ENCODE peak calls at places on chromosome 15, in nine cellular contexts. One of them, this sample, is unnamed.

GRCh38 chr15:55977225-55977624 is 16.2 kb downstream of the NEDD4 start:
- DNase-seq in AG09309: no peak
- DNase-seq in neural crest cell: no peak
- DNase-seq in GM12865: no peak
- DNase-seq in OCI-LY7: no peak
- DNase-seq in AG04450: no peak
- DNase-seq in RWPE1: no peak
- DNase-seq in fibroblast of lung: no peak
- DNase-seq in type B pancreatic cell: no peak
- DNase-seq in this sample: no peak

GRCh38 chr15:92846716-92847115 is 53.4 kb upstream of the CHD2 start:
- DNase-seq in OCI-LY7: no peak
- DNase-seq in type B pancreatic cell: no peak
- DNase-seq in AG04450: peak
- DNase-seq in neural crest cell: no peak
- DNase-seq in AG09309: no peak
- DNase-seq in GM12865: no peak
- DNase-seq in RWPE1: no peak
- DNase-seq in fibroblast of lung: peak
- DNase-seq in this sample: no peak

GRCh38 chr15:68830141-68830540 is 9.4 kb upstream of the ANP32A start:
- DNase-seq in fibroblast of lung: no peak
- DNase-seq in OCI-LY7: no peak
- DNase-seq in GM12865: peak
- DNase-seq in neural crest cell: no peak
- DNase-seq in type B pancreatic cell: no peak
- DNase-seq in AG09309: no peak
- DNase-seq in AG04450: no peak
- DNase-seq in RWPE1: no peak
- DNase-seq in this sample: no peak

GRCh38 chr15:84780492-84780891 is 32.1 kb downstream of the ZNF592 start:
- DNase-seq in neural crest cell: no peak
- DNase-seq in type B pancreatic cell: no peak
- DNase-seq in AG09309: no peak
- DNase-seq in fibroblast of lung: no peak
- DNase-seq in RWPE1: no peak
- DNase-seq in AG04450: no peak
- DNase-seq in GM12865: no peak
- DNase-seq in OCI-LY7: no peak
- DNase-seq in this sample: no peak

GRCh38 chr15:94494732-94495131 is 263.4 kb downstream of the MCTP2 start:
- DNase-seq in type B pancreatic cell: no peak
- DNase-seq in GM12865: no peak
- DNase-seq in OCI-LY7: no peak
- DNase-seq in RWPE1: peak
- DNase-seq in neural crest cell: no peak
- DNase-seq in AG09309: no peak
- DNase-seq in AG04450: no peak
- DNase-seq in fibroblast of lung: no peak
- DNase-seq in this sample: no peak

GRCh38 chr15:83039206-83039605 is 27.8 kb upstream of the C15orf40 start:
- DNase-seq in GM12865: no peak
- DNase-seq in neural crest cell: no peak
- DNase-seq in RWPE1: no peak
- DNase-seq in OCI-LY7: no peak
- DNase-seq in fibroblast of lung: no peak
- DNase-seq in AG09309: no peak
- DNase-seq in type B pancreatic cell: no peak
- DNase-seq in AG04450: no peak
- DNase-seq in this sample: no peak

GRCh38 chr15:94412979-94413741 is 181.8 kb downstream of the MCTP2 start:
- DNase-seq in type B pancreatic cell: no peak
- DNase-seq in fibroblast of lung: peak
- DNase-seq in GM12865: peak
- DNase-seq in neural crest cell: no peak
- DNase-seq in AG04450: no peak
- DNase-seq in OCI-LY7: peak
- DNase-seq in RWPE1: peak
- DNase-seq in AG09309: no peak
- DNase-seq in this sample: no peak

GRCh38 chr15:97235285-97235985 is 725.1 kb upstream of the ARRDC4 start:
- DNase-seq in AG04450: no peak
- DNase-seq in AG09309: no peak
- DNase-seq in type B pancreatic cell: no peak
- DNase-seq in fibroblast of lung: peak
- DNase-seq in GM12865: peak
- DNase-seq in OCI-LY7: peak
- DNase-seq in neural crest cell: peak
- DNase-seq in RWPE1: peak
- DNase-seq in this sample: peak

GRCh38 chr15:69758810-69759410 is 306.3 kb downstream of the RPLP1 start:
- DNase-seq in neural crest cell: no peak
- DNase-seq in OCI-LY7: peak
- DNase-seq in fibroblast of lung: peak
- DNase-seq in AG04450: no peak
- DNase-seq in type B pancreatic cell: no peak
- DNase-seq in GM12865: peak
- DNase-seq in RWPE1: no peak
- DNase-seq in AG09309: no peak
- DNase-seq in this sample: no peak

GRCh38 chr15:75843618-75844610 is 667 bp downstream of the UBE2Q2 start:
- DNase-seq in GM12865: peak
- DNase-seq in AG04450: no peak
- DNase-seq in OCI-LY7: peak
- DNase-seq in type B pancreatic cell: peak
- DNase-seq in AG09309: no peak
- DNase-seq in fibroblast of lung: peak
- DNase-seq in neural crest cell: peak
- DNase-seq in RWPE1: peak
- DNase-seq in this sample: peak

GRCh38 chr15:72790302-72790955 is 6.9 kb upstream of the ADPGK start:
- DNase-seq in type B pancreatic cell: no peak
- DNase-seq in AG09309: no peak
- DNase-seq in AG04450: no peak
- DNase-seq in fibroblast of lung: peak
- DNase-seq in neural crest cell: no peak
- DNase-seq in RWPE1: no peak
- DNase-seq in OCI-LY7: no peak
- DNase-seq in GM12865: no peak
- DNase-seq in this sample: no peak

GRCh38 chr15:40323953-40324937 is 753 bp downstream of the INAFM2 start:
- DNase-seq in RWPE1: peak
- DNase-seq in neural crest cell: no peak
- DNase-seq in OCI-LY7: no peak
- DNase-seq in fibroblast of lung: no peak
- DNase-seq in type B pancreatic cell: peak
- DNase-seq in GM12865: peak
- DNase-seq in AG04450: no peak
- DNase-seq in AG09309: no peak
- DNase-seq in this sample: no peak

GRCh38 chr15:84819791-84820190 is 2.6 kb downstream of the ALPK3 start:
- DNase-seq in fibroblast of lung: no peak
- DNase-seq in RWPE1: no peak
- DNase-seq in OCI-LY7: no peak
- DNase-seq in GM12865: no peak
- DNase-seq in neural crest cell: no peak
- DNase-seq in AG04450: no peak
- DNase-seq in type B pancreatic cell: no peak
- DNase-seq in AG09309: no peak
- DNase-seq in this sample: no peak

GRCh38 chr15:60649845-60650548 is 171.1 kb upstream of the ICE2 start:
- DNase-seq in OCI-LY7: no peak
- DNase-seq in AG04450: no peak
- DNase-seq in type B pancreatic cell: no peak
- DNase-seq in neural crest cell: no peak
- DNase-seq in fibroblast of lung: no peak
- DNase-seq in AG09309: no peak
- DNase-seq in RWPE1: no peak
- DNase-seq in GM12865: peak
- DNase-seq in this sample: no peak

GRCh38 chr15:92930776-92931175 is 30.7 kb downstream of the CHD2 start:
- DNase-seq in neural crest cell: no peak
- DNase-seq in type B pancreatic cell: no peak
- DNase-seq in AG09309: peak
- DNase-seq in OCI-LY7: no peak
- DNase-seq in RWPE1: no peak
- DNase-seq in GM12865: no peak
- DNase-seq in fibroblast of lung: peak
- DNase-seq in AG04450: peak
- DNase-seq in this sample: no peak

GRCh38 chr15:86915811-86916331 is 836.2 kb downstream of the AGBL1 start:
- DNase-seq in type B pancreatic cell: no peak
- DNase-seq in fibroblast of lung: peak
- DNase-seq in GM12865: peak
- DNase-seq in AG04450: peak
- DNase-seq in OCI-LY7: peak
- DNase-seq in AG09309: peak
- DNase-seq in neural crest cell: peak
- DNase-seq in RWPE1: peak
- DNase-seq in this sample: no peak

GRCh38 chr15:26082069-26082832 is 219.1 kb upstream of the ATP10A start:
- DNase-seq in AG04450: peak
- DNase-seq in type B pancreatic cell: peak
- DNase-seq in AG09309: peak
- DNase-seq in GM12865: peak
- DNase-seq in neural crest cell: peak
- DNase-seq in OCI-LY7: peak
- DNase-seq in fibroblast of lung: peak
- DNase-seq in RWPE1: peak
- DNase-seq in this sample: peak
- TF ChIP-seq CTCF in AG04450: peak
- TF ChIP-seq CTCF in type B pancreatic cell: peak
- TF ChIP-seq CTCF in AG09309: no peak
- TF ChIP-seq CTCF in GM12865: no peak
- TF ChIP-seq CTCF in neural crest cell: no peak
- TF ChIP-seq CTCF in OCI-LY7: no peak
- TF ChIP-seq CTCF in fibroblast of lung: no peak
- TF ChIP-seq CTCF in RWPE1: no peak
- TF ChIP-seq CTCF in this sample: no peak

GRCh38 chr15:25901841-25902610 is 38.9 kb upstream of the ATP10A start:
- DNase-seq in GM12865: no peak
- DNase-seq in neural crest cell: no peak
- DNase-seq in OCI-LY7: no peak
- DNase-seq in fibroblast of lung: no peak
- DNase-seq in AG09309: no peak
- DNase-seq in AG04450: no peak
- DNase-seq in type B pancreatic cell: no peak
- DNase-seq in RWPE1: no peak
- DNase-seq in this sample: no peak
- TF ChIP-seq CTCF in GM12865: no peak
- TF ChIP-seq CTCF in neural crest cell: no peak
- TF ChIP-seq CTCF in OCI-LY7: no peak
- TF ChIP-seq CTCF in fibroblast of lung: no peak
- TF ChIP-seq CTCF in AG09309: no peak
- TF ChIP-seq CTCF in AG04450: no peak
- TF ChIP-seq CTCF in type B pancreatic cell: no peak
- TF ChIP-seq CTCF in RWPE1: no peak
- TF ChIP-seq CTCF in this sample: no peak

GRCh38 chr15:63037996-63038720 is 4.4 kb upstream of the TPM1 start:
- DNase-seq in GM12865: no peak
- DNase-seq in RWPE1: peak
- DNase-seq in AG04450: no peak
- DNase-seq in type B pancreatic cell: no peak
- DNase-seq in fibroblast of lung: no peak
- DNase-seq in neural crest cell: no peak
- DNase-seq in OCI-LY7: no peak
- DNase-seq in AG09309: no peak
- DNase-seq in this sample: no peak

GRCh38 chr15:63035253-63035652 is 7.3 kb upstream of the TPM1 start:
- DNase-seq in RWPE1: no peak
- DNase-seq in AG09309: no peak
- DNase-seq in fibroblast of lung: no peak
- DNase-seq in type B pancreatic cell: no peak
- DNase-seq in AG04450: no peak
- DNase-seq in OCI-LY7: no peak
- DNase-seq in GM12865: no peak
- DNase-seq in neural crest cell: no peak
- DNase-seq in this sample: no peak

GRCh38 chr15:63034568-63034967 is 8.0 kb upstream of the TPM1 start:
- DNase-seq in AG04450: no peak
- DNase-seq in fibroblast of lung: no peak
- DNase-seq in OCI-LY7: no peak
- DNase-seq in AG09309: no peak
- DNase-seq in RWPE1: no peak
- DNase-seq in GM12865: no peak
- DNase-seq in type B pancreatic cell: no peak
- DNase-seq in neural crest cell: no peak
- DNase-seq in this sample: no peak

GRCh38 chr15:63038926-63039673 is 3.4 kb upstream of the TPM1 start:
- DNase-seq in RWPE1: no peak
- DNase-seq in type B pancreatic cell: no peak
- DNase-seq in fibroblast of lung: no peak
- DNase-seq in neural crest cell: no peak
- DNase-seq in OCI-LY7: no peak
- DNase-seq in GM12865: no peak
- DNase-seq in AG04450: no peak
- DNase-seq in AG09309: peak
- DNase-seq in this sample: no peak

DNA sequence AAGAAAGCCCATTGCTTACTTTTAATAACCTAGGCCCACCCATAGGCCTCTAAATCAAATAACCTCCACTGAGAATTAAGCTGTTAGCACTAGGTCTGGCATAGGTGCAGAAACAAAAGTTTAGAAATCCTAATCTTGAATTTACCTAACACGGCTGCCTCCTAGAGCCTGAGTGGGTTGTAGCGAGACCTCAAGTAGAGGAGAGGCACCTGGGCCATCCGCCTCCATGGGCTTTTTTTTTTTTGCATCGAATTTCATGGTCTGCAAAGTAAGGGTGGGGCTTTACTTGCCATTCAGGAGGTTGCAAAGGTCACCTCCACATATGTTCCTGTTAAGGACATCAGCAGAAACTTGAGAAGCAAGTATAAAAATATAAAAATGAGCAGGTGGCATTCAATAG is 6.6 kb upstream of the TPM1 start:
- DNase-seq in AG09309: no peak
- DNase-seq in fibroblast of lung: no peak
- DNase-seq in OCI-LY7: no peak
- DNase-seq in AG04450: no peak
- DNase-seq in type B pancreatic cell: no peak
- DNase-seq in GM12865: no peak
- DNase-seq in neural crest cell: no peak
- DNase-seq in RWPE1: no peak
- DNase-seq in this sample: no peak
- TF ChIP-seq CTCF in AG09309: no peak
- TF ChIP-seq CTCF in fibroblast of lung: no peak
- TF ChIP-seq CTCF in OCI-LY7: no peak
- TF ChIP-seq CTCF in AG04450: no peak
- TF ChIP-seq CTCF in type B pancreatic cell: no peak
- TF ChIP-seq CTCF in GM12865: no peak
- TF ChIP-seq CTCF in neural crest cell: no peak
- TF ChIP-seq CTCF in RWPE1: no peak
- TF ChIP-seq CTCF in this sample: no peak

DNA sequence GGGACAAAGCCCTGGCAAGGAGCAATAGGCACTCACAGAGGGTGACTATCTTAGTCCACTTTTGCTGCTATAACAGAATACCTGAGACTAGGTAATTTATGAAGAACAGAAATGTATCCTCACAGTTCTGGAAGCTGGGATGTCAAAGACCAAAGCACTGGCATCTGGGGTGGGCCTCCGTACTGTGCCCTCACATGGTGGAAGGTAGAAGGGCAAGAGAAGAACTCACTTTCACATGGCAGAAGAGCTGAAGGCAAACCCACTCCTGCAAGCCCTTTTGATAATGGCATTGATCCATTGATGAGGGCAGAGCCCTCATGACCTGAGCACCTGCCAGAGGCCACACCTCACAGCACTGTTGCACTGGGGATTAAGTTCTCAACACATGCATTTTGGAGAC is 173.4 kb upstream of the C2CD4B start:
- DNase-seq in neural crest cell: no peak
- DNase-seq in AG04450: no peak
- DNase-seq in type B pancreatic cell: no peak
- DNase-seq in RWPE1: no peak
- DNase-seq in fibroblast of lung: no peak
- DNase-seq in OCI-LY7: no peak
- DNase-seq in AG09309: no peak
- DNase-seq in GM12865: no peak
- DNase-seq in this sample: no peak
- TF ChIP-seq CTCF in neural crest cell: no peak
- TF ChIP-seq CTCF in AG04450: no peak
- TF ChIP-seq CTCF in type B pancreatic cell: no peak
- TF ChIP-seq CTCF in RWPE1: no peak
- TF ChIP-seq CTCF in fibroblast of lung: no peak
- TF ChIP-seq CTCF in OCI-LY7: peak
- TF ChIP-seq CTCF in AG09309: no peak
- TF ChIP-seq CTCF in GM12865: no peak
- TF ChIP-seq CTCF in this sample: no peak